ENCODE peak calls at places on chromosome 14, in four cellular contexts. W is right lobe of liver, S is gastrocnemius medialis, A is GM12878. G is an unnamed sample.

GRCh38 chr14:67964391-67964812 is 144.8 kb downstream of the RAD51B start:
- ATAC-seq in S (peak; percentile 75), A (no peak), W (peak; percentile 67), G (peak; percentile 67)

GRCh38 chr14:20997564-20997963 is 1.5 kb upstream of the SLC39A2 start:
- ATAC-seq in W (no peak), A (no peak), S (no peak), G (no peak)

GRCh38 chr14:49479432-49479831 is 106.7 kb downstream of the RPS29 start:
- ATAC-seq in S (no peak), W (peak; percentile 94), A (no peak), G (no peak)

GRCh38 chr14:53955671-53956426 is 776 bp downstream of the BMP4 start:
- ATAC-seq in A (no peak), S (peak; percentile 28), W (no peak), G (peak; percentile 40)

GRCh38 chr14:95121911-95122696 is 35.2 kb downstream of the DICER1 start:
- ATAC-seq in W (no peak), S (no peak), A (no peak), G (no peak)

GRCh38 chr14:104894331-104895206 is 29.5 kb downstream of the CEP170B start:
- ATAC-seq in S (no peak), W (no peak), A (no peak), G (no peak)

GRCh38 chr14:61343991-61344405 is 22.6 kb downstream of the PRKCH start:
- ATAC-seq in S (no peak), W (peak; percentile 48), A (no peak), G (peak; percentile 32)

GRCh38 chr14:68397827-68398226 is 395.0 kb downstream of the ZFP36L1 start:
- ATAC-seq in W (no peak), A (no peak), S (no peak), G (no peak)

GRCh38 chr14:54597795-54598443 is 31.0 kb downstream of the SAMD4A start:
- ATAC-seq in W (no peak), S (no peak), A (no peak), G (no peak)

GRCh38 chr14:51626788-51627187 is 24.9 kb upstream of the FRMD6 start:
- ATAC-seq in W (no peak), S (no peak), A (no peak), G (no peak)

GRCh38 chr14:55121628-55122440 is 7.2 kb upstream of the LGALS3 start:
- ATAC-seq in S (no peak), A (no peak), W (no peak), G (no peak)

DNA sequence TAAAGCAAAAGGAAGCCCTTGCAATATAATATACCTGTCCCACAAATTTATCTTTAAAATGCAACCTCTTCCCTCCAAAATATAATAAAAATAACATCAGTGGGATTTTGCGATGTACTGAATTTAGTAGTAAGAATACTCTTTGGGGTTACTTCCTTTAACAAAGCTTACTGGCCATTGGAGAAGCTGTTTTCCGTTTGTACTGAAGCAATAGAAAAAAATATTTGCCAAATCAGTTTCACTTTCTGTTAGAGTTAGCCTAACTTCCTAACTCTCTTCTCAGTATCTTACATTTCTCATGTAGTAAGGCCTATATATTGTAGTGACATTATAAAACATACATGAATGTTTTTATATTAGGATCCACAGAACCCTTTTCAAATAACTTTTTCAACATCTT is 3.7 kb downstream of the MAX start:
- ATAC-seq in W (no peak), A (peak; percentile 2), S (no peak), G (no peak)
- H3K4me1 ChIP-seq in W (peaks cover 22% of the 10 kb centered on the region), A (peaks cover 9% of the 10 kb centered on the region), S (peaks cover 77% of the 10 kb centered on the region), G (peaks cover 29% of the 10 kb centered on the region)

GRCh38 chr14:100306256-100306505 is at the start of gene SLC25A29:
- ATAC-seq in A (no peak), S (no peak), W (no peak), G (no peak)
- TF ChIP-seq POLR2A in A (peak; percentile 56), S (peak; percentile 89), W (peak; percentile 65), G (peak; percentile 86)

DNA sequence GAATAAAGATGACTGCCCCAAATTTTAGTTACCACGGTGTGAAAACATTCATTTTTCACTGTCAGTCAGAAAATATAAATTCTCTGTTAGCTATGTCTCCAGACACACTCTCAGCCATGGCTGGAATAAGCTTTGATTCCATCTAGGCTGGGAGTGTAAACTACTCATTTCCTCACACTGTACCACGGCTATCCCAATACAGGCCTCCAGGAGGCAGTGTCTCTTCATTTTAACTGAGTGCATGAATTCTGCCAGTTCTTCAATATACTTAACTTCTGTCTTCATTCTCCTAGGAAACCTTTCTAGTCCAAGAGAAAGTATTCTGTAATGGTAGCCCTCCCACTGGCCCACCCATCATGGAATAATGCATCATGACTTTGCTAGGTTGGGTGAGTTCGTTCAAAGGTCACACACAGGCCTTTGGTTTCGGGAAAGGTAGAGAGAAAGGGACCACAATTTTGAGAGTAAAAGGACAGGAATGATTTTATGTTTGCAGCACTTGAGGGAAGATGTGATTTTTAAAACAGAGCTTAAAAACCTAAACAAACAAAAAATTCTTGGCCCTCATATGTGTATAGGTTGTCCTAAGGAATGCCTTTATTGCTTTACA is 381.1 kb downstream of the SEC23A start:
- ATAC-seq in S (no peak), W (peak; percentile 97), A (peak; percentile 89), G (peak; percentile 71)
- H3K4me1 ChIP-seq in S (peaks cover 5% of the 10 kb centered on the region), W (no peaks in the 10 kb centered on the region), A (no peaks in the 10 kb centered on the region), G (no peaks in the 10 kb centered on the region)

GRCh38 chr14:93978735-93979134 is 2.4 kb upstream of the ASB2 start:
- ATAC-seq in W (no peak), S (no peak), A (no peak), G (no peak)

GRCh38 chr14:93976477-93977057 is at the start of gene ASB2:
- ATAC-seq in W (no peak), S (peak; percentile 37), A (peak; percentile 45), G (peak; percentile 74)

GRCh38 chr14:93975791-93976476 is 436 bp downstream of the ASB2 start:
- ATAC-seq in S (no peak), W (no peak), A (peak; percentile 73), G (no peak)

GRCh38 chr14:93977171-93977570 is 801 bp upstream of the ASB2 start:
- ATAC-seq in W (no peak), S (no peak), A (no peak), G (no peak)

DNA sequence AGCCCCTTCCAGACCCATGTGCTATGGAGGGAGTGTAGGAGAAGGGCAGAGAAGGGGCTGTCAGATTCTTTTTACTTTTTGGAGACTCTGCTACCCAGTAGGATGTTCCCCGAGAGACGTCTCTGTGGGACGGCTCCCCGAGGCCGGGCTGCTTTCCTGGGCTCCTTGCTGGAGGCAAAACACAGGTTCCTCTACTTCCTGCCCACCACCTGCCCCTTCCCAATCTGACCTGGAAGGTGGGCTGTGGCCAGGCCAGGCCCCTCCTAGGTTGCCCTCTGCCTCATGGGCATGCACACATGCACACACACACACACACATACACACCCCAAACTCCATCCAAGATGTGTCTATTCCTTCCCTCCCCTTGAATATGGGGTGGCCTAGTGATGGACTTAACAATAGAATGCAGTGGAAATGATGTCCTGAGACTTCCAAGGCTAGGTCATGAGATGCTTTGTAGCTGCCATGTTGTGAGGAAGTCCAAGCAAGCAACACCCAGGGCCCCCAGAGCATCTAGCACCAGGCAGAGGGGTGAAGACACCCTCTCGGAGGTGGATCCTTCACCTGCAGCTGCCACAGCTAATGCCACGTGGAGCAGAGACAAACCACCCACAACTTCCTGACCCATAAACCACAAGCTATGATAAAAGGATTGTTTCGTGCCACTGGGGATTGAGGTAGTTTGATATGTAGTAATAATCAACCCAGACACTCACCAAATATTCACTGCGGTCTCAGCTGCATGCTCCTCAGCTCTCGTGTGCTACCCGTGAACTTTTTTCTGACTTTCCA is 1.6 kb upstream of the ASB2 start:
- ATAC-seq in W (no peak), S (no peak), A (peak; percentile 74), G (no peak)
- TF ChIP-seq POLR2A in W (no peak), S (no peak), A (no peak), G (no peak)

DNA sequence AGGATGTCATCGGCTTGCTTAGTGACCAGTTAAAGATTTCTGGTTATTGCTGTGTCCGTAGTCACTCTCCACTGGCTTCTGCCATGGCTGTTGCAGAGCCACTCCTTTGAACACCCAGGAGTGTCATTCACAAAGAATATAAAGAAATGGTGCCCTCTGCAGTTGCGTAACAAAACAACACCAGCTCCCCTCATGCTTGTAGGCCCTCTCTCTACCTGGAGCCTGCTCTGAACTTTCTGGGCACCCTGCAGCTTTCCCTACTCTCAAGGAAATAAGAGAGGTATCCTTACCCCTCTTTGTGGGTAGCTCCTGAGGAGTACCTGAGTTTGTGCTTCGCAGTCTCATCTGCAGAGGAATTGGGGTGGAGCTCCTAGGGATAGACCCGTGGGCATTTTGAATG is 97.3 kb upstream of the TMEM260 start:
- ATAC-seq in W (no peak), A (peak; percentile 62), S (no peak), G (no peak)
- H3K4me1 ChIP-seq in W (no peaks in the 10 kb centered on the region), A (no peaks in the 10 kb centered on the region), S (no peaks in the 10 kb centered on the region), G (no peaks in the 10 kb centered on the region)

GRCh38 chr14:69767369-69767999 is 542 bp downstream of the SRSF5 start:
- ATAC-seq in W (peak; percentile 86), S (peak; percentile 88), A (peak; percentile 90), G (peak; percentile 90)
- TF ChIP-seq POLR2A in W (no peak), S (peak; percentile 77), A (peak; percentile 86), G (peak; percentile 43)

G was measured in gastroesophageal sphincter.